ENCODE peak calls at places on chromosome 18, in six cellular contexts. One of them, this sample, is unnamed.
A peak's percentile ranks its signal among the peaks of the same experiment; 100 is the strongest.

GRCh38 chr18:41719808-41720207 is 235.2 kb upstream of the PIK3C3 start:
- DNase-seq in T-helper 2 cell treated with Interferon-gamma antibody and Interleukin-4, amounts not matched to agents 5 μg/mL and 100 μg/mL, for 36 hours: no peak
- DNase-seq in activated CD8-positive, alpha-beta memory T cell treated with anti-CD3 and anti-CD28 coated beads for 24 hours: no peak
- DNase-seq in 8988T: no peak
- DNase-seq in HT1080: no peak
- DNase-seq in neural progenitor cell: no peak
- DNase-seq in this sample: no peak

GRCh38 chr18:32441536-32441935 is 29.1 kb downstream of the GAREM1 start:
- DNase-seq in T-helper 2 cell treated with Interferon-gamma antibody and Interleukin-4, amounts not matched to agents 5 μg/mL and 100 μg/mL, for 36 hours: no peak
- DNase-seq in activated CD8-positive, alpha-beta memory T cell treated with anti-CD3 and anti-CD28 coated beads for 24 hours: no peak
- DNase-seq in 8988T: no peak
- DNase-seq in HT1080: no peak
- DNase-seq in neural progenitor cell: no peak
- DNase-seq in this sample: no peak

GRCh38 chr18:46322411-46322891 is 218.3 kb downstream of the HAUS1 start:
- DNase-seq in T-helper 2 cell treated with Interferon-gamma antibody and Interleukin-4, amounts not matched to agents 5 μg/mL and 100 μg/mL, for 36 hours: no peak
- DNase-seq in activated CD8-positive, alpha-beta memory T cell treated with anti-CD3 and anti-CD28 coated beads for 24 hours: no peak
- DNase-seq in 8988T: no peak
- DNase-seq in HT1080: peak; percentile 32
- DNase-seq in neural progenitor cell: peak; percentile 22
- DNase-seq in this sample: no peak

GRCh38 chr18:59961086-59961485 is 61.3 kb downstream of the PMAIP1 start:
- DNase-seq in T-helper 2 cell treated with Interferon-gamma antibody and Interleukin-4, amounts not matched to agents 5 μg/mL and 100 μg/mL, for 36 hours: no peak
- DNase-seq in activated CD8-positive, alpha-beta memory T cell treated with anti-CD3 and anti-CD28 coated beads for 24 hours: no peak
- DNase-seq in 8988T: no peak
- DNase-seq in HT1080: no peak
- DNase-seq in neural progenitor cell: no peak
- DNase-seq in this sample: no peak

GRCh38 chr18:64245461-64245860 is 96.6 kb upstream of the LINC00305 start:
- DNase-seq in T-helper 2 cell treated with Interferon-gamma antibody and Interleukin-4, amounts not matched to agents 5 μg/mL and 100 μg/mL, for 36 hours: no peak
- DNase-seq in activated CD8-positive, alpha-beta memory T cell treated with anti-CD3 and anti-CD28 coated beads for 24 hours: no peak
- DNase-seq in 8988T: no peak
- DNase-seq in HT1080: no peak
- DNase-seq in neural progenitor cell: no peak
- DNase-seq in this sample: no peak

GRCh38 chr18:2889761-2890192 is 43.0 kb downstream of the EMILIN2 start:
- DNase-seq in T-helper 2 cell treated with Interferon-gamma antibody and Interleukin-4, amounts not matched to agents 5 μg/mL and 100 μg/mL, for 36 hours: no peak
- DNase-seq in activated CD8-positive, alpha-beta memory T cell treated with anti-CD3 and anti-CD28 coated beads for 24 hours: peak; percentile 38
- DNase-seq in 8988T: no peak
- DNase-seq in HT1080: no peak
- DNase-seq in neural progenitor cell: no peak
- DNase-seq in this sample: no peak

GRCh38 chr18:78635093-78635800 is 344.4 kb upstream of the SALL3 start:
- DNase-seq in T-helper 2 cell treated with Interferon-gamma antibody and Interleukin-4, amounts not matched to agents 5 μg/mL and 100 μg/mL, for 36 hours: no peak
- DNase-seq in activated CD8-positive, alpha-beta memory T cell treated with anti-CD3 and anti-CD28 coated beads for 24 hours: no peak
- DNase-seq in 8988T: no peak
- DNase-seq in HT1080: no peak
- DNase-seq in neural progenitor cell: no peak
- DNase-seq in this sample: no peak

GRCh38 chr18:49841236-49842217 is 28.2 kb upstream of the ACAA2 start:
- DNase-seq in T-helper 2 cell treated with Interferon-gamma antibody and Interleukin-4, amounts not matched to agents 5 μg/mL and 100 μg/mL, for 36 hours: no peak
- DNase-seq in activated CD8-positive, alpha-beta memory T cell treated with anti-CD3 and anti-CD28 coated beads for 24 hours: no peak
- DNase-seq in 8988T: no peak
- DNase-seq in HT1080: no peak
- DNase-seq in neural progenitor cell: no peak
- DNase-seq in this sample: peak; percentile 46

GRCh38 chr18:74895686-74896085 is 298.0 kb downstream of the ZNF407 start:
- DNase-seq in T-helper 2 cell treated with Interferon-gamma antibody and Interleukin-4, amounts not matched to agents 5 μg/mL and 100 μg/mL, for 36 hours: no peak
- DNase-seq in activated CD8-positive, alpha-beta memory T cell treated with anti-CD3 and anti-CD28 coated beads for 24 hours: no peak
- DNase-seq in 8988T: no peak
- DNase-seq in HT1080: peak; percentile 92
- DNase-seq in neural progenitor cell: peak; percentile 15
- DNase-seq in this sample: no peak

GRCh38 chr18:48163184-48164095 is 233.0 kb upstream of the SMAD2 start:
- DNase-seq in T-helper 2 cell treated with Interferon-gamma antibody and Interleukin-4, amounts not matched to agents 5 μg/mL and 100 μg/mL, for 36 hours: no peak
- DNase-seq in activated CD8-positive, alpha-beta memory T cell treated with anti-CD3 and anti-CD28 coated beads for 24 hours: no peak
- DNase-seq in 8988T: no peak
- DNase-seq in HT1080: no peak
- DNase-seq in neural progenitor cell: no peak
- DNase-seq in this sample: no peak

GRCh38 chr18:77671456-77672167 is 422.0 kb downstream of the GALR1 start:
- DNase-seq in T-helper 2 cell treated with Interferon-gamma antibody and Interleukin-4, amounts not matched to agents 5 μg/mL and 100 μg/mL, for 36 hours: no peak
- DNase-seq in activated CD8-positive, alpha-beta memory T cell treated with anti-CD3 and anti-CD28 coated beads for 24 hours: no peak
- DNase-seq in 8988T: no peak
- DNase-seq in HT1080: no peak
- DNase-seq in neural progenitor cell: peak; percentile 72
- DNase-seq in this sample: no peak

GRCh38 chr18:12886498-12887126 is 2.6 kb upstream of the PTPN2 start:
- DNase-seq in T-helper 2 cell treated with Interferon-gamma antibody and Interleukin-4, amounts not matched to agents 5 μg/mL and 100 μg/mL, for 36 hours: no peak
- DNase-seq in activated CD8-positive, alpha-beta memory T cell treated with anti-CD3 and anti-CD28 coated beads for 24 hours: no peak
- DNase-seq in 8988T: no peak
- DNase-seq in HT1080: peak; percentile 31
- DNase-seq in neural progenitor cell: peak; percentile 16
- DNase-seq in this sample: no peak

GRCh38 chr18:26096852-26097251 is 6.4 kb upstream of the SS18 start:
- DNase-seq in T-helper 2 cell treated with Interferon-gamma antibody and Interleukin-4, amounts not matched to agents 5 μg/mL and 100 μg/mL, for 36 hours: no peak
- DNase-seq in activated CD8-positive, alpha-beta memory T cell treated with anti-CD3 and anti-CD28 coated beads for 24 hours: no peak
- DNase-seq in 8988T: no peak
- DNase-seq in HT1080: no peak
- DNase-seq in neural progenitor cell: no peak
- DNase-seq in this sample: no peak

GRCh38 chr18:59900222-59901128 is 679 bp downstream of the PMAIP1 start:
- DNase-seq in T-helper 2 cell treated with Interferon-gamma antibody and Interleukin-4, amounts not matched to agents 5 μg/mL and 100 μg/mL, for 36 hours: peak; percentile 65
- DNase-seq in activated CD8-positive, alpha-beta memory T cell treated with anti-CD3 and anti-CD28 coated beads for 24 hours: peak; percentile 85
- DNase-seq in 8988T: no peak
- DNase-seq in HT1080: peak; percentile 82
- DNase-seq in neural progenitor cell: peak; percentile 70
- DNase-seq in this sample: no peak

GRCh38 chr18:31042391-31043181 is at the start of gene DSC3:
- DNase-seq in T-helper 2 cell treated with Interferon-gamma antibody and Interleukin-4, amounts not matched to agents 5 μg/mL and 100 μg/mL, for 36 hours: no peak
- DNase-seq in activated CD8-positive, alpha-beta memory T cell treated with anti-CD3 and anti-CD28 coated beads for 24 hours: no peak
- DNase-seq in 8988T: peak; percentile 61
- DNase-seq in HT1080: no peak
- DNase-seq in neural progenitor cell: peak; percentile 73
- DNase-seq in this sample: no peak

GRCh38 chr18:24731158-24731557 is 270.7 kb downstream of the HRH4 start:
- DNase-seq in T-helper 2 cell treated with Interferon-gamma antibody and Interleukin-4, amounts not matched to agents 5 μg/mL and 100 μg/mL, for 36 hours: no peak
- DNase-seq in activated CD8-positive, alpha-beta memory T cell treated with anti-CD3 and anti-CD28 coated beads for 24 hours: no peak
- DNase-seq in 8988T: no peak
- DNase-seq in HT1080: peak; percentile 78
- DNase-seq in neural progenitor cell: no peak
- DNase-seq in this sample: no peak

This sample was measured in osteocyte.